ENCODE peak calls at places on chromosomes 5 and 9, in nine cellular contexts. One of them, this sample, is unnamed.

GRCh38 chr5:170630711-170631141 is 126.9 kb downstream of the KCNIP1 start:
- DNase-seq in left ventricle myocardium inferior: no peak
- DNase-seq in body of pancreas: no peak
- DNase-seq in gastrocnemius medialis: no peak
- DNase-seq in A549: no peak
- DNase-seq in PC-3: no peak
- DNase-seq in cardiac muscle cell: no peak
- DNase-seq in thoracic aorta: no peak
- DNase-seq in mammary epithelial cell: no peak
- DNase-seq in this sample: no peak

GRCh38 chr5:178818094-178818493 is 41.7 kb upstream of the ZNF354B start:
- DNase-seq in body of pancreas: no peak
- DNase-seq in PC-3: no peak
- DNase-seq in left ventricle myocardium inferior: no peak
- DNase-seq in cardiac muscle cell: no peak
- DNase-seq in thoracic aorta: no peak
- DNase-seq in mammary epithelial cell: no peak
- DNase-seq in gastrocnemius medialis: no peak
- DNase-seq in A549: no peak
- DNase-seq in this sample: no peak

GRCh38 chr9:135221951-135222631 is 134.6 kb downstream of the OLFM1 start:
- DNase-seq in left ventricle myocardium inferior: no peak
- DNase-seq in cardiac muscle cell: no peak
- DNase-seq in A549: no peak
- DNase-seq in body of pancreas: peak
- DNase-seq in thoracic aorta: no peak
- DNase-seq in PC-3: no peak
- DNase-seq in gastrocnemius medialis: no peak
- DNase-seq in mammary epithelial cell: no peak
- DNase-seq in this sample: no peak

GRCh38 chr9:133967024-133967741 is 24.9 kb downstream of the VAV2 start:
- DNase-seq in cardiac muscle cell: peak
- DNase-seq in PC-3: peak
- DNase-seq in body of pancreas: no peak
- DNase-seq in thoracic aorta: no peak
- DNase-seq in mammary epithelial cell: peak
- DNase-seq in A549: no peak
- DNase-seq in gastrocnemius medialis: no peak
- DNase-seq in left ventricle myocardium inferior: no peak
- DNase-seq in this sample: no peak

GRCh38 chr5:115457985-115458384 is 86.6 kb downstream of the FEM1C start:
- DNase-seq in thoracic aorta: no peak
- DNase-seq in PC-3: no peak
- DNase-seq in left ventricle myocardium inferior: no peak
- DNase-seq in mammary epithelial cell: no peak
- DNase-seq in gastrocnemius medialis: peak
- DNase-seq in body of pancreas: peak
- DNase-seq in A549: no peak
- DNase-seq in cardiac muscle cell: peak
- DNase-seq in this sample: no peak

GRCh38 chr5:56342612-56343011 is 109.5 kb upstream of the ANKRD55 start:
- DNase-seq in A549: no peak
- DNase-seq in mammary epithelial cell: no peak
- DNase-seq in cardiac muscle cell: no peak
- DNase-seq in gastrocnemius medialis: no peak
- DNase-seq in body of pancreas: no peak
- DNase-seq in PC-3: no peak
- DNase-seq in thoracic aorta: no peak
- DNase-seq in left ventricle myocardium inferior: no peak
- DNase-seq in this sample: no peak

GRCh38 chr5:35363387-35363965 is 133.2 kb upstream of the PRLR start:
- DNase-seq in thoracic aorta: no peak
- DNase-seq in PC-3: peak
- DNase-seq in gastrocnemius medialis: no peak
- DNase-seq in mammary epithelial cell: no peak
- DNase-seq in A549: no peak
- DNase-seq in body of pancreas: no peak
- DNase-seq in left ventricle myocardium inferior: no peak
- DNase-seq in cardiac muscle cell: no peak
- DNase-seq in this sample: no peak

GRCh38 chr5:67032921-67033664 is 163.5 kb downstream of the CD180 start:
- DNase-seq in gastrocnemius medialis: no peak
- DNase-seq in cardiac muscle cell: peak
- DNase-seq in mammary epithelial cell: no peak
- DNase-seq in thoracic aorta: no peak
- DNase-seq in A549: no peak
- DNase-seq in PC-3: no peak
- DNase-seq in left ventricle myocardium inferior: no peak
- DNase-seq in body of pancreas: no peak
- DNase-seq in this sample: no peak

GRCh38 chr5:22329683-22330082 is 523.5 kb downstream of the CDH12 start:
- DNase-seq in gastrocnemius medialis: no peak
- DNase-seq in cardiac muscle cell: no peak
- DNase-seq in left ventricle myocardium inferior: no peak
- DNase-seq in PC-3: no peak
- DNase-seq in A549: no peak
- DNase-seq in body of pancreas: no peak
- DNase-seq in mammary epithelial cell: no peak
- DNase-seq in thoracic aorta: no peak
- DNase-seq in this sample: no peak

GRCh38 chr9:125240649-125240999 is 519 bp downstream of the HSPA5 start:
- DNase-seq in A549: no peak
- DNase-seq in cardiac muscle cell: peak
- DNase-seq in PC-3: peak
- DNase-seq in body of pancreas: peak
- DNase-seq in mammary epithelial cell: peak
- DNase-seq in left ventricle myocardium inferior: no peak
- DNase-seq in thoracic aorta: no peak
- DNase-seq in gastrocnemius medialis: peak
- DNase-seq in this sample: no peak

GRCh38 chr5:104267282-104268015 is 704.9 kb upstream of the NUDT12 start:
- DNase-seq in mammary epithelial cell: no peak
- DNase-seq in gastrocnemius medialis: no peak
- DNase-seq in body of pancreas: no peak
- DNase-seq in left ventricle myocardium inferior: no peak
- DNase-seq in thoracic aorta: no peak
- DNase-seq in PC-3: no peak
- DNase-seq in cardiac muscle cell: no peak
- DNase-seq in A549: no peak
- DNase-seq in this sample: no peak

GRCh38 chr5:80093796-80094195 is 58.6 kb downstream of the THBS4 start:
- DNase-seq in cardiac muscle cell: no peak
- DNase-seq in thoracic aorta: no peak
- DNase-seq in left ventricle myocardium inferior: no peak
- DNase-seq in PC-3: no peak
- DNase-seq in mammary epithelial cell: no peak
- DNase-seq in body of pancreas: no peak
- DNase-seq in A549: no peak
- DNase-seq in gastrocnemius medialis: no peak
- DNase-seq in this sample: no peak

GRCh38 chr5:143551765-143552164 is 148.3 kb upstream of the NR3C1 start:
- DNase-seq in mammary epithelial cell: no peak
- DNase-seq in left ventricle myocardium inferior: no peak
- DNase-seq in PC-3: peak
- DNase-seq in A549: no peak
- DNase-seq in body of pancreas: no peak
- DNase-seq in cardiac muscle cell: no peak
- DNase-seq in gastrocnemius medialis: no peak
- DNase-seq in thoracic aorta: no peak
- DNase-seq in this sample: no peak

GRCh38 chr9:98707158-98708102 is 1.3 kb downstream of the GABBR2 start:
- DNase-seq in thoracic aorta: no peak
- DNase-seq in PC-3: peak
- DNase-seq in A549: peak
- DNase-seq in body of pancreas: no peak
- DNase-seq in left ventricle myocardium inferior: peak
- DNase-seq in mammary epithelial cell: peak
- DNase-seq in gastrocnemius medialis: no peak
- DNase-seq in cardiac muscle cell: peak
- DNase-seq in this sample: peak

GRCh38 chr5:74934949-74935751 is 69.0 kb upstream of the FAM169A start:
- DNase-seq in A549: no peak
- DNase-seq in cardiac muscle cell: peak
- DNase-seq in thoracic aorta: no peak
- DNase-seq in mammary epithelial cell: peak
- DNase-seq in left ventricle myocardium inferior: no peak
- DNase-seq in body of pancreas: peak
- DNase-seq in PC-3: peak
- DNase-seq in gastrocnemius medialis: no peak
- DNase-seq in this sample: no peak

GRCh38 chr9:83934569-83935275 is 13.5 kb upstream of the KIF27 start:
- DNase-seq in left ventricle myocardium inferior: no peak
- DNase-seq in mammary epithelial cell: peak
- DNase-seq in cardiac muscle cell: peak
- DNase-seq in PC-3: peak
- DNase-seq in body of pancreas: no peak
- DNase-seq in gastrocnemius medialis: no peak
- DNase-seq in thoracic aorta: no peak
- DNase-seq in A549: no peak
- DNase-seq in this sample: no peak

GRCh38 chr9:34546834-34547827 is 24.3 kb upstream of the ENHO start:
- DNase-seq in cardiac muscle cell: peak
- DNase-seq in left ventricle myocardium inferior: peak
- DNase-seq in gastrocnemius medialis: peak
- DNase-seq in body of pancreas: peak
- DNase-seq in mammary epithelial cell: peak
- DNase-seq in thoracic aorta: no peak
- DNase-seq in PC-3: peak
- DNase-seq in A549: peak
- DNase-seq in this sample: peak

GRCh38 chr5:14173419-14174234 is 30.5 kb downstream of the TRIO start:
- DNase-seq in thoracic aorta: no peak
- DNase-seq in cardiac muscle cell: no peak
- DNase-seq in A549: no peak
- DNase-seq in mammary epithelial cell: no peak
- DNase-seq in left ventricle myocardium inferior: no peak
- DNase-seq in PC-3: no peak
- DNase-seq in gastrocnemius medialis: no peak
- DNase-seq in body of pancreas: no peak
- DNase-seq in this sample: peak
- H3K4me3 ChIP-seq in thoracic aorta: peak
- H3K4me3 ChIP-seq in cardiac muscle cell: no peak
- H3K4me3 ChIP-seq in A549: no peak
- H3K4me3 ChIP-seq in mammary epithelial cell: no peak
- H3K4me3 ChIP-seq in left ventricle myocardium inferior: peak
- H3K4me3 ChIP-seq in PC-3: no peak
- H3K4me3 ChIP-seq in gastrocnemius medialis: no peak
- H3K4me3 ChIP-seq in body of pancreas: no peak
- H3K4me3 ChIP-seq in this sample: peak

DNA sequence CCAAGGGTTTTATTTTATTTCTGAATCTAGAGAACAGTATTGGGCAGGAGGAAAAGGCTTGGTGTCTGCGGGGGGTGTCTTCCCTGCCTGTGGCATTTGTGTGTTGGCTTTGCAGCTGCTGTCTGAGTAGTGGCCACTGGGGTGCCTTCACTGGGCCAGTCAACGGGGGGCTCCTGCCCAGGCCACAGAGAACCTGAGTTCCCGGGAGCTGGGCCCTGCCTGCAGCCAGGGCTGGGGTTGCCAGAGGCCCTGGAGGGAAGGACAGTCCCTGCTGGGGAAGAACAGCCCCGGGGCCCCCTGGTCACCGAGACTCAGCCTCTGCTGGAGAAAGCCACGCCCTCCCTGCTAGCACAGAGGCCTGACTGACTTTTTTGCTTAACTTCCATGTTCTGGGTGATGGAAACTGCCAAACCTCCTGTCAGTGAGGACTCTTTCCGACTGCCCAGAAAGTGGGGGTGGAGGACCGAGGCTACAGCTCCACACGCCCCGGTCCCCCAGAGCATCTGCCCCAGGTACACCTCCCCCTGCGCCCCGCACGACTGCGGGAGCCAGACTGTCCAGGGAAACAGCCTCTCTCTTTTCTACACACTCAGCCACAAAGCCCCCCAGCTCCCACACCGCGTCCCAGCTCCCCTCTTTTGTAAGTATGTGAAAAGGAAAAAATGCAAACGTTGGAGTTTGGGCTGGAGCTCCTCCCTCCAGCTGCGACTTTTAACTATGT is 133.4 kb downstream of the DAB2IP start:
- DNase-seq in PC-3: no peak
- DNase-seq in gastrocnemius medialis: peak
- DNase-seq in left ventricle myocardium inferior: no peak
- DNase-seq in thoracic aorta: no peak
- DNase-seq in body of pancreas: no peak
- DNase-seq in cardiac muscle cell: no peak
- DNase-seq in A549: no peak
- DNase-seq in mammary epithelial cell: no peak
- DNase-seq in this sample: peak
- TF ChIP-seq CTCF in PC-3: no peak
- TF ChIP-seq CTCF in gastrocnemius medialis: no peak
- TF ChIP-seq CTCF in left ventricle myocardium inferior: no peak
- TF ChIP-seq CTCF in thoracic aorta: no peak
- TF ChIP-seq CTCF in body of pancreas: no peak
- TF ChIP-seq CTCF in cardiac muscle cell: no peak
- TF ChIP-seq CTCF in A549: no peak
- TF ChIP-seq CTCF in mammary epithelial cell: no peak
- TF ChIP-seq CTCF in this sample: peak

GRCh38 chr5:179875741-179876667 is 17.4 kb upstream of the MRNIP start:
- DNase-seq in cardiac muscle cell: no peak
- DNase-seq in A549: no peak
- DNase-seq in gastrocnemius medialis: no peak
- DNase-seq in body of pancreas: no peak
- DNase-seq in PC-3: no peak
- DNase-seq in left ventricle myocardium inferior: no peak
- DNase-seq in thoracic aorta: no peak
- DNase-seq in mammary epithelial cell: no peak
- DNase-seq in this sample: no peak
- H3K27ac ChIP-seq in cardiac muscle cell: no peak
- H3K27ac ChIP-seq in A549: no peak
- H3K27ac ChIP-seq in gastrocnemius medialis: peak
- H3K27ac ChIP-seq in body of pancreas: no peak
- H3K27ac ChIP-seq in PC-3: no peak
- H3K27ac ChIP-seq in left ventricle myocardium inferior: no peak
- H3K27ac ChIP-seq in thoracic aorta: no peak
- H3K27ac ChIP-seq in mammary epithelial cell: no peak
- H3K27ac ChIP-seq in this sample: no peak

GRCh38 chr5:108606185-108606584 is 141.5 kb upstream of the FER start:
- DNase-seq in PC-3: no peak
- DNase-seq in cardiac muscle cell: no peak
- DNase-seq in gastrocnemius medialis: no peak
- DNase-seq in mammary epithelial cell: no peak
- DNase-seq in body of pancreas: no peak
- DNase-seq in A549: no peak
- DNase-seq in left ventricle myocardium inferior: no peak
- DNase-seq in thoracic aorta: no peak
- DNase-seq in this sample: no peak
- H3K4me3 ChIP-seq in PC-3: no peak
- H3K4me3 ChIP-seq in cardiac muscle cell: no peak
- H3K4me3 ChIP-seq in gastrocnemius medialis: no peak
- H3K4me3 ChIP-seq in mammary epithelial cell: no peak
- H3K4me3 ChIP-seq in body of pancreas: no peak
- H3K4me3 ChIP-seq in A549: no peak
- H3K4me3 ChIP-seq in left ventricle myocardium inferior: no peak
- H3K4me3 ChIP-seq in thoracic aorta: no peak
- H3K4me3 ChIP-seq in this sample: no peak

DNA sequence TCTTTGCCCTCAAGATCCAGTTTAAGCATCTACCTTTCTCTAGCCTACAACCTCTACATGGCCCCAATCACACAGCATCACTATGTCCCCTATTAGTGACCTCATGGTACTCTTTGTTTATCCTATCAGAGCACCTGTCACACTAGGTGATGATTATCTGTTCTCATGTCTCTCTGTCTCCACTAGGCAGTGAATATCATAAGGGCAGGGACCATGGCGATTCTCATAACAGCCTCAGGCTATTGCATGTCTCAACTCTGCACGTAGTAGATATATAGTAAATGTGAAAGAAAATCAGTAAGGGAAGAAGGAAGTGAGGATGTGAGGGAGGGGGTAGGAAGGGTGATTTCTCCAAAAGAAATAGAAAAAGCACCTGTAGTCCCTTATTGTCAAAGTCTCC is 311.0 kb downstream of the NSG2 start:
- DNase-seq in body of pancreas: no peak
- DNase-seq in thoracic aorta: no peak
- DNase-seq in mammary epithelial cell: no peak
- DNase-seq in gastrocnemius medialis: no peak
- DNase-seq in left ventricle myocardium inferior: no peak
- DNase-seq in cardiac muscle cell: no peak
- DNase-seq in PC-3: no peak
- DNase-seq in A549: no peak
- DNase-seq in this sample: no peak
- TF ChIP-seq CTCF in body of pancreas: no peak
- TF ChIP-seq CTCF in thoracic aorta: no peak
- TF ChIP-seq CTCF in mammary epithelial cell: no peak
- TF ChIP-seq CTCF in gastrocnemius medialis: no peak
- TF ChIP-seq CTCF in left ventricle myocardium inferior: no peak
- TF ChIP-seq CTCF in cardiac muscle cell: no peak
- TF ChIP-seq CTCF in PC-3: no peak
- TF ChIP-seq CTCF in A549: no peak
- TF ChIP-seq CTCF in this sample: no peak

This sample was measured in WERI-Rb-1.